ENCODE peak calls at places on chromosomes 5 and 9, in nine cellular contexts. D, M, Y, B, I, R, H, O and T are unnamed samples.
A peak's percentile ranks its signal among the peaks of the same experiment; 100 is the strongest.

GRCh38 chr9:12884736-12885395 is 110.0 kb downstream of the LURAP1L start:
- DNase-seq in M (peak; percentile 90), I (no peak), Y (no peak), B (no peak), H (no peak), O (peak; percentile 84), D (no peak), R (peak; percentile 22), T (peak; percentile 5)

GRCh38 chr9:121326130-121326838 is 43.8 kb downstream of the STOM start:
- DNase-seq in R (peak; percentile 58), M (peak; percentile 87), B (peak; percentile 98), Y (no peak), H (peak; percentile 92), I (no peak), D (no peak), O (peak; percentile 36), T (peak; percentile 61)

GRCh38 chr5:142654578-142655042 is 31.3 kb downstream of the FGF1 start:
- DNase-seq in R (no peak), H (no peak), I (no peak), O (peak; percentile 7), B (no peak), Y (no peak), D (peak; percentile 72), M (no peak), T (no peak)

GRCh38 chr5:53478411-53479044 is 1.9 kb upstream of the FST start:
- DNase-seq in D (peak; percentile 84), R (peak; percentile 31), Y (no peak), H (peak; percentile 16), B (no peak), M (peak; percentile 74), I (no peak), O (peak; percentile 74), T (peak; percentile 47)

GRCh38 chr9:89052470-89053097 is 61.3 kb downstream of the S1PR3 start:
- DNase-seq in O (no peak), I (no peak), B (no peak), H (no peak), M (peak; percentile 68), Y (no peak), D (no peak), R (peak; percentile 68), T (no peak)

GRCh38 chr5:36928947-36929346 is 52.4 kb downstream of the NIPBL start:
- DNase-seq in B (no peak), I (no peak), R (no peak), Y (no peak), H (no peak), M (peak; percentile 36), D (no peak), O (peak; percentile 95), T (no peak)

GRCh38 chr5:130532786-130533185 is 628.5 kb downstream of the CHSY3 start:
- DNase-seq in H (no peak), I (no peak), R (no peak), B (no peak), O (no peak), M (no peak), D (no peak), Y (no peak), T (no peak)

GRCh38 chr9:104743377-104743985 is 4.0 kb upstream of the NIPSNAP3A start:
- DNase-seq in R (peak; percentile 20), B (no peak), O (peak; percentile 69), I (no peak), D (peak; percentile 58), Y (no peak), H (no peak), M (peak; percentile 81), T (peak; percentile 66)

GRCh38 chr9:120078112-120078511 is 501.9 kb downstream of the CDK5RAP2 start:
- DNase-seq in H (no peak), B (no peak), I (no peak), O (no peak), R (no peak), D (no peak), Y (no peak), M (no peak), T (no peak)

GRCh38 chr5:55036477-55036876 is 12.4 kb downstream of the GZMK start:
- DNase-seq in O (no peak), M (peak; percentile 41), D (no peak), B (no peak), Y (no peak), R (no peak), I (no peak), H (no peak), T (no peak)

GRCh38 chr5:157640406-157640805 is 11.8 kb downstream of the SOX30 start:
- DNase-seq in H (no peak), M (no peak), O (no peak), D (no peak), I (no peak), R (no peak), B (no peak), Y (no peak), T (no peak)

DNA sequence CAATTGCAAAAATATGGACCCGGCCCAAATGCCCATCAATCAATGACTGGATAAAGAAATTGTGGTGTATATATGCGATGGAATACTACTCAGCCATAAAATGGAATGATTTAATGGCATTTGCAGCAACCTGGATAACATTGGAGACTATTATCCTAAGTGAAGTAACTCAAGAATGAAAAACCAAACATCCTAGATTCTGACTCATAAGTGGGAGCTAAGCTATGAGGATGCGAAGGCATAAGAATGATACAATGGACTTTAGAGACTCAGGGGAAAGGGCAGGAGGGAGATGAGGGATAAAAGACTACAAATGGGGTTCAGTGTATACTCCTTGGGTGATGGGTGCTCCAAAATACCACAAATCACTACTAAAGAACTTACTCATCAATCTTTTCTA is 247.6 kb upstream of the FBXL7 start:
- DNase-seq in D (no peak), H (no peak), R (no peak), I (no peak), O (no peak), M (no peak), Y (no peak), B (no peak), T (no peak)
- TF ChIP-seq CTCF in D (no peak), H (no peak), R (no peak), I (no peak), O (no peak), M (no peak), Y (no peak), B (no peak), T (no peak)

GRCh38 chr9:35499701-35500030 is 9.8 kb downstream of the RUSC2 start:
- DNase-seq in H (no peak), R (no peak), I (no peak), B (no peak), O (no peak), Y (no peak), M (no peak), D (no peak), T (no peak)
- H3K4me1 ChIP-seq in H (peaks cover 5% of the 10 kb centered on the region), R (peaks cover 47% of the 10 kb centered on the region), I (peaks cover 18% of the 10 kb centered on the region), B (peaks cover 42% of the 10 kb centered on the region), O (no peaks in the 10 kb centered on the region), Y (peaks cover 13% of the 10 kb centered on the region), M (no peaks in the 10 kb centered on the region), D (peaks cover 7% of the 10 kb centered on the region), T (no peaks in the 10 kb centered on the region)

DNA sequence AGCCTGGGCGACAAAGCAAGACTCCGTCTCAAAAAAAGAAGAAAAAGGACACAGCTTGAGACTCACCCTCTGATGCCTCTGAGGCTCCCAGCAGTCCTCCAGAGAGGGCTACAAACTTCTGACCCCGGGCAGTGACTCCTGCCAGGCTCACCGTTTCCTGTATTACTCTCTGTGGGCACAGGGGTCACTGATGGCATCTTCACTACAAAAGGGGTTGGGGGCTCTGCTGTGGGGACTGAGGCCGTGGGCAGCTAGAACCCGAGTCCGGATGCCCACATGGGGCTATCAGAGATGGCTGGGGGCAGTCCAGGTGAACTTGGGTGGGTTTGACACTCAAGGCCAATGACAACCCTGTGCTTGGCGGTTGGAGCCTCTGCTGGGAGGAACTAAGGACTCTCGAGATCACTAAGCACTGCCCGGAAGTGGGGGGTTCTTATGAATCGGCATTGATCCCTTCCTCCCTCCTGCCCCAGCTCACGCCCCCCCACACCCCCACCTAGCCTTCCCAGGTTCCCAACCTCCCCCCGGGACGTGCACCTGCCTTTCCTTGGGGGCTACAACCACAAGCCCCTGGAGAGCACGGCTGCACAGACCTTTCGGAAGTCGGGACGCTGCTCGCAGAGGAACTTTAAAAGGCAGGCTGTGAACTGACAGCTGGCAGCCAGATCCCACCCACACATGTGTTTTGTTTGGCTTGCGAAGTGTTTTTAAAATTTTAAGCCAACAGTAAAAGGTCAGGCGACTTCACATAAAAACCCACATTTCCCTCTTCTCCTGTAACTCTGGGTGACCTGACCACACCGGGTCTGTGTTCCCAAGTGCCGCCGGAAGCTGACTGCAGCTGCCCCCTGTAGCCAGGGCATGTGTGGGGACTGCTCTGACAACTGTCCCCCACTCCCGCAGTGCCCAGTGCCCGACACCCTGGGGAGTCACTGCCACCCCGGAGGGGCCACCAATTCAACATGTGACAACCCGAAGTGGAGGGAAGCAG is 5.0 kb upstream of the RALGDS start:
- DNase-seq in H (peak; percentile 62), B (peak; percentile 80), O (no peak), I (no peak), Y (no peak), R (no peak), M (peak; percentile 73), D (no peak), T (no peak)
- H3K4me3 ChIP-seq in H (peak overlapping the region; percentile 26), B (peak overlapping the region; percentile 14), O (no peak overlapping the region), I (no peak overlapping the region), Y (peak overlapping the region; percentile 36), R (peak overlapping the region; percentile 44), M (no peak overlapping the region), D (no peak overlapping the region), T (no peak overlapping the region)

GRCh38 chr5:102152906-102153787 is 142.9 kb downstream of the SLCO4C1 start:
- DNase-seq in R (no peak), O (peak; percentile 68), B (no peak), M (no peak), H (no peak), Y (no peak), D (peak; percentile 60), I (no peak), T (peak; percentile 59)
- TF ChIP-seq CTCF in R (no peak), O (peak; percentile 92), B (no peak), M (no peak), H (no peak), Y (peak; percentile 36), D (peak; percentile 84), I (no peak), T (peak; percentile 61)

DNA sequence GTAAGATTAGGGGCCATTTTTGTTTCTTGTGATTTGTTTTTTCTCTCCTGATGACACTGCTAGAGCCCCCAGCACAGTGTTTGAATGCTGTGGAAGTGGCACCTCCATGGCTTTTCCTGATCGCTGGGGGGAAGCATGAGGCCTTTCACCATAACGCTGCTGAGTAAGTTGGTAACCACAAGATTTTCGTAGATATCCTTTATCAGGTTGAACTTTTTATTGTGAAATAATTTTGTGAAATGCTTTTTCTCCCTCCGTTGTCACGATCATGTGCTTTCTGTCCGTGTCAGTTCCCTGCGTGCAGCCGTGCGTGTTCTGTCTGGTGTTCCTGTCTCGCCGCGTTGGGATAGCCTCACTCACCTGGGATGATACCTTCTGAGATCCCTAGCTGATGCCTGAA is 59.4 kb downstream of the EHMT1 start:
- DNase-seq in R (no peak), O (no peak), I (no peak), D (no peak), B (no peak), H (no peak), M (no peak), Y (no peak), T (no peak)
- H3K4me1 ChIP-seq in R (peaks cover 43% of the 10 kb centered on the region), O (no peaks in the 10 kb centered on the region), I (peaks cover 8% of the 10 kb centered on the region), D (peaks cover 28% of the 10 kb centered on the region), B (peaks cover 38% of the 10 kb centered on the region), H (no peaks in the 10 kb centered on the region), M (peaks cover 34% of the 10 kb centered on the region), Y (peaks cover 18% of the 10 kb centered on the region), T (peaks cover 13% of the 10 kb centered on the region)

GRCh38 chr9:114619205-114619758 is 8.2 kb downstream of the TMEM268 start:
- DNase-seq in B (no peak), M (no peak), H (no peak), Y (no peak), R (no peak), O (no peak), I (no peak), D (no peak), T (no peak)
- H3K4me3 ChIP-seq in B (no peak overlapping the region), M (no peak overlapping the region), H (no peak overlapping the region), Y (peak overlapping the region; percentile 4), R (no peak overlapping the region), O (no peak overlapping the region), I (no peak overlapping the region), D (no peak overlapping the region), T (no peak overlapping the region)